ENCODE peak calls at places on chromosomes 2 and 18, in ten cellular contexts. One of them, this sample, is unnamed.

GRCh38 chr2:182540236-182540635 is 113.4 kb upstream of the PDE1A start:
- DNase-seq in fibroblast of lung: no peak
- DNase-seq in SK-MEL-5: no peak
- DNase-seq in T-helper 1 cell: no peak
- DNase-seq in ACHN: no peak
- DNase-seq in retina: no peak
- DNase-seq in naive thymus-derived CD8-positive, alpha-beta T cell: no peak
- DNase-seq in tibial artery: no peak
- DNase-seq in K562: no peak
- DNase-seq in T-helper 2 cell: no peak
- DNase-seq in this sample: no peak

GRCh38 chr2:232927793-232928563 is 57.9 kb downstream of the SNORC start:
- DNase-seq in T-helper 2 cell: no peak
- DNase-seq in naive thymus-derived CD8-positive, alpha-beta T cell: no peak
- DNase-seq in ACHN: no peak
- DNase-seq in retina: no peak
- DNase-seq in fibroblast of lung: no peak
- DNase-seq in tibial artery: no peak
- DNase-seq in SK-MEL-5: no peak
- DNase-seq in T-helper 1 cell: no peak
- DNase-seq in K562: peak
- DNase-seq in this sample: no peak

GRCh38 chr2:47093626-47094025 is 61.5 kb downstream of the STPG4 start:
- DNase-seq in naive thymus-derived CD8-positive, alpha-beta T cell: no peak
- DNase-seq in T-helper 1 cell: no peak
- DNase-seq in K562: no peak
- DNase-seq in retina: no peak
- DNase-seq in tibial artery: no peak
- DNase-seq in ACHN: no peak
- DNase-seq in fibroblast of lung: no peak
- DNase-seq in T-helper 2 cell: no peak
- DNase-seq in SK-MEL-5: no peak
- DNase-seq in this sample: no peak

GRCh38 chr2:147646999-147647588 is 197.7 kb upstream of the ACVR2A start:
- DNase-seq in SK-MEL-5: no peak
- DNase-seq in tibial artery: no peak
- DNase-seq in T-helper 2 cell: no peak
- DNase-seq in T-helper 1 cell: no peak
- DNase-seq in fibroblast of lung: peak
- DNase-seq in ACHN: no peak
- DNase-seq in retina: no peak
- DNase-seq in K562: no peak
- DNase-seq in naive thymus-derived CD8-positive, alpha-beta T cell: no peak
- DNase-seq in this sample: no peak

GRCh38 chr2:142131016-142131714 is at the start of gene LRP1B:
- DNase-seq in retina: no peak
- DNase-seq in T-helper 2 cell: no peak
- DNase-seq in T-helper 1 cell: no peak
- DNase-seq in naive thymus-derived CD8-positive, alpha-beta T cell: no peak
- DNase-seq in K562: no peak
- DNase-seq in fibroblast of lung: peak
- DNase-seq in tibial artery: no peak
- DNase-seq in SK-MEL-5: peak
- DNase-seq in ACHN: peak
- DNase-seq in this sample: no peak

GRCh38 chr18:13909141-13909540 is 6.2 kb downstream of the MC2R start:
- DNase-seq in K562: no peak
- DNase-seq in naive thymus-derived CD8-positive, alpha-beta T cell: no peak
- DNase-seq in fibroblast of lung: no peak
- DNase-seq in T-helper 2 cell: no peak
- DNase-seq in retina: no peak
- DNase-seq in T-helper 1 cell: no peak
- DNase-seq in ACHN: no peak
- DNase-seq in SK-MEL-5: no peak
- DNase-seq in tibial artery: no peak
- DNase-seq in this sample: no peak

GRCh38 chr2:225471039-225471438 is 71.5 kb downstream of the NYAP2 start:
- DNase-seq in retina: no peak
- DNase-seq in fibroblast of lung: no peak
- DNase-seq in K562: no peak
- DNase-seq in tibial artery: no peak
- DNase-seq in SK-MEL-5: no peak
- DNase-seq in naive thymus-derived CD8-positive, alpha-beta T cell: no peak
- DNase-seq in ACHN: no peak
- DNase-seq in T-helper 2 cell: no peak
- DNase-seq in T-helper 1 cell: no peak
- DNase-seq in this sample: no peak

GRCh38 chr2:157911646-157912217 is 35.6 kb upstream of the ACVR1 start:
- DNase-seq in SK-MEL-5: no peak
- DNase-seq in T-helper 2 cell: no peak
- DNase-seq in T-helper 1 cell: no peak
- DNase-seq in ACHN: no peak
- DNase-seq in fibroblast of lung: no peak
- DNase-seq in tibial artery: no peak
- DNase-seq in K562: no peak
- DNase-seq in naive thymus-derived CD8-positive, alpha-beta T cell: no peak
- DNase-seq in retina: no peak
- DNase-seq in this sample: no peak

GRCh38 chr2:175619591-175619990 is 382.5 kb downstream of the LNPK start:
- DNase-seq in naive thymus-derived CD8-positive, alpha-beta T cell: no peak
- DNase-seq in K562: no peak
- DNase-seq in fibroblast of lung: no peak
- DNase-seq in retina: no peak
- DNase-seq in T-helper 2 cell: no peak
- DNase-seq in tibial artery: no peak
- DNase-seq in SK-MEL-5: no peak
- DNase-seq in ACHN: no peak
- DNase-seq in T-helper 1 cell: no peak
- DNase-seq in this sample: no peak

GRCh38 chr18:26336572-26336971 is 110.3 kb downstream of the TAF4B start:
- DNase-seq in fibroblast of lung: no peak
- DNase-seq in ACHN: no peak
- DNase-seq in K562: no peak
- DNase-seq in retina: no peak
- DNase-seq in SK-MEL-5: no peak
- DNase-seq in T-helper 2 cell: no peak
- DNase-seq in T-helper 1 cell: no peak
- DNase-seq in naive thymus-derived CD8-positive, alpha-beta T cell: no peak
- DNase-seq in tibial artery: no peak
- DNase-seq in this sample: no peak

GRCh38 chr2:48727560-48727959 is 28.0 kb downstream of the LHCGR start:
- DNase-seq in ACHN: no peak
- DNase-seq in T-helper 2 cell: no peak
- DNase-seq in naive thymus-derived CD8-positive, alpha-beta T cell: no peak
- DNase-seq in fibroblast of lung: no peak
- DNase-seq in retina: no peak
- DNase-seq in K562: no peak
- DNase-seq in T-helper 1 cell: no peak
- DNase-seq in tibial artery: no peak
- DNase-seq in SK-MEL-5: peak
- DNase-seq in this sample: no peak

GRCh38 chr18:29879763-29880162 is 1162.8 kb downstream of the DSC3 start:
- DNase-seq in tibial artery: no peak
- DNase-seq in naive thymus-derived CD8-positive, alpha-beta T cell: no peak
- DNase-seq in retina: no peak
- DNase-seq in T-helper 2 cell: no peak
- DNase-seq in K562: no peak
- DNase-seq in SK-MEL-5: peak
- DNase-seq in ACHN: no peak
- DNase-seq in fibroblast of lung: no peak
- DNase-seq in T-helper 1 cell: no peak
- DNase-seq in this sample: no peak

GRCh38 chr2:197997083-197997541 is 192.7 kb downstream of the PLCL1 start:
- DNase-seq in SK-MEL-5: no peak
- DNase-seq in tibial artery: no peak
- DNase-seq in ACHN: no peak
- DNase-seq in T-helper 1 cell: no peak
- DNase-seq in retina: no peak
- DNase-seq in fibroblast of lung: no peak
- DNase-seq in K562: no peak
- DNase-seq in naive thymus-derived CD8-positive, alpha-beta T cell: no peak
- DNase-seq in T-helper 2 cell: no peak
- DNase-seq in this sample: no peak

GRCh38 chr18:12408247-12408869 is 629 bp downstream of the PRELID3A start:
- DNase-seq in retina: peak
- DNase-seq in ACHN: peak
- DNase-seq in SK-MEL-5: peak
- DNase-seq in tibial artery: no peak
- DNase-seq in T-helper 2 cell: no peak
- DNase-seq in naive thymus-derived CD8-positive, alpha-beta T cell: no peak
- DNase-seq in fibroblast of lung: peak
- DNase-seq in T-helper 1 cell: no peak
- DNase-seq in K562: no peak
- DNase-seq in this sample: no peak

GRCh38 chr2:230758566-230759480 is 46.2 kb downstream of the CAB39 start:
- DNase-seq in tibial artery: no peak
- DNase-seq in K562: no peak
- DNase-seq in SK-MEL-5: no peak
- DNase-seq in T-helper 2 cell: no peak
- DNase-seq in ACHN: no peak
- DNase-seq in retina: no peak
- DNase-seq in T-helper 1 cell: no peak
- DNase-seq in naive thymus-derived CD8-positive, alpha-beta T cell: no peak
- DNase-seq in fibroblast of lung: peak
- DNase-seq in this sample: no peak

GRCh38 chr2:237827421-237827987 is 28.9 kb downstream of the RBM44 start:
- DNase-seq in T-helper 2 cell: no peak
- DNase-seq in tibial artery: no peak
- DNase-seq in T-helper 1 cell: no peak
- DNase-seq in ACHN: no peak
- DNase-seq in K562: no peak
- DNase-seq in retina: no peak
- DNase-seq in naive thymus-derived CD8-positive, alpha-beta T cell: no peak
- DNase-seq in fibroblast of lung: no peak
- DNase-seq in SK-MEL-5: no peak
- DNase-seq in this sample: no peak

GRCh38 chr2:101036562-101036961 is 34.5 kb downstream of the RPL31 start:
- DNase-seq in T-helper 2 cell: no peak
- DNase-seq in retina: no peak
- DNase-seq in K562: peak
- DNase-seq in tibial artery: no peak
- DNase-seq in T-helper 1 cell: no peak
- DNase-seq in naive thymus-derived CD8-positive, alpha-beta T cell: no peak
- DNase-seq in fibroblast of lung: peak
- DNase-seq in ACHN: peak
- DNase-seq in SK-MEL-5: peak
- DNase-seq in this sample: no peak

GRCh38 chr18:65817178-65817577 is 66.4 kb downstream of the CDH7 start:
- DNase-seq in fibroblast of lung: no peak
- DNase-seq in K562: no peak
- DNase-seq in T-helper 2 cell: no peak
- DNase-seq in tibial artery: no peak
- DNase-seq in retina: no peak
- DNase-seq in ACHN: no peak
- DNase-seq in naive thymus-derived CD8-positive, alpha-beta T cell: no peak
- DNase-seq in SK-MEL-5: no peak
- DNase-seq in T-helper 1 cell: no peak
- DNase-seq in this sample: no peak

GRCh38 chr18:62485684-62486083 is 37.1 kb upstream of the ZCCHC2 start:
- DNase-seq in fibroblast of lung: peak
- DNase-seq in retina: no peak
- DNase-seq in ACHN: peak
- DNase-seq in K562: peak
- DNase-seq in tibial artery: no peak
- DNase-seq in SK-MEL-5: peak
- DNase-seq in naive thymus-derived CD8-positive, alpha-beta T cell: no peak
- DNase-seq in T-helper 1 cell: no peak
- DNase-seq in T-helper 2 cell: no peak
- DNase-seq in this sample: no peak

GRCh38 chr2:109324859-109325258 is 195.9 kb downstream of the SH3RF3 start:
- DNase-seq in T-helper 2 cell: no peak
- DNase-seq in fibroblast of lung: peak
- DNase-seq in ACHN: no peak
- DNase-seq in retina: no peak
- DNase-seq in naive thymus-derived CD8-positive, alpha-beta T cell: no peak
- DNase-seq in tibial artery: peak
- DNase-seq in K562: no peak
- DNase-seq in SK-MEL-5: no peak
- DNase-seq in T-helper 1 cell: no peak
- DNase-seq in this sample: no peak

GRCh38 chr2:9770308-9771100 is 72.8 kb upstream of the TAF1B start:
- DNase-seq in fibroblast of lung: peak
- DNase-seq in K562: peak
- DNase-seq in tibial artery: peak
- DNase-seq in naive thymus-derived CD8-positive, alpha-beta T cell: no peak
- DNase-seq in T-helper 2 cell: peak
- DNase-seq in retina: peak
- DNase-seq in T-helper 1 cell: no peak
- DNase-seq in SK-MEL-5: peak
- DNase-seq in ACHN: peak
- DNase-seq in this sample: peak

GRCh38 chr2:24819442-24820174 is 26.4 kb downstream of the CENPO start:
- DNase-seq in SK-MEL-5: no peak
- DNase-seq in T-helper 1 cell: no peak
- DNase-seq in retina: no peak
- DNase-seq in K562: no peak
- DNase-seq in ACHN: no peak
- DNase-seq in fibroblast of lung: no peak
- DNase-seq in naive thymus-derived CD8-positive, alpha-beta T cell: peak
- DNase-seq in tibial artery: no peak
- DNase-seq in T-helper 2 cell: no peak
- DNase-seq in this sample: no peak

GRCh38 chr2:14634885-14635871 is 2.7 kb downstream of the LRATD1 start:
- DNase-seq in retina: peak
- DNase-seq in ACHN: no peak
- DNase-seq in fibroblast of lung: peak
- DNase-seq in tibial artery: peak
- DNase-seq in K562: peak
- DNase-seq in T-helper 2 cell: no peak
- DNase-seq in SK-MEL-5: peak
- DNase-seq in T-helper 1 cell: no peak
- DNase-seq in naive thymus-derived CD8-positive, alpha-beta T cell: no peak
- DNase-seq in this sample: no peak

This sample was measured in T follicular helper cell.